ENCODE peak calls at places on chromosomes 6 and 20, in six cellular contexts. S is upper lobe of right lung, H is sigmoid colon, R is body of pancreas, Y is cardiac muscle cell, L is adrenal gland. I is an unnamed sample.

GRCh38 chr20:57593134-57593886 is 26.9 kb downstream of the ZBP1 start:
- DNase-seq in H (no peak), Y (no peak), S (no peak), L (no peak), R (no peak), I (no peak)

GRCh38 chr6:41571066-41571780 is 25.0 kb downstream of the FOXP4 start:
- DNase-seq in R (no peak), L (no peak), Y (no peak), H (no peak), S (no peak), I (peak)

GRCh38 chr6:21500314-21500713 is 93.2 kb upstream of the SOX4 start:
- DNase-seq in H (no peak), R (no peak), L (no peak), S (no peak), Y (no peak), I (no peak)

GRCh38 chr6:117110737-117111136 is 154.6 kb upstream of the VGLL2 start:
- DNase-seq in R (no peak), H (no peak), Y (no peak), S (no peak), L (no peak), I (no peak)

GRCh38 chr6:53898026-53898795 is 103.4 kb downstream of the LRRC1 start:
- DNase-seq in R (no peak), S (no peak), Y (no peak), H (no peak), L (no peak), I (peak)

GRCh38 chr6:122657601-122658000 is 47.4 kb downstream of the PKIB start:
- DNase-seq in H (no peak), S (no peak), Y (peak), R (no peak), L (no peak), I (peak)

GRCh38 chr6:25637946-25638345 is 14.1 kb upstream of the SCGN start:
- DNase-seq in R (peak), Y (no peak), S (no peak), H (no peak), L (no peak), I (no peak)

GRCh38 chr6:138986578-138986977 is 1.5 kb downstream of the REPS1 start:
- DNase-seq in L (no peak), Y (peak), H (no peak), R (no peak), S (no peak), I (peak)

GRCh38 chr6:73302339-73302738 is 39.3 kb upstream of the KHDC1 start:
- DNase-seq in Y (no peak), R (no peak), S (no peak), H (no peak), L (no peak), I (no peak)

GRCh38 chr6:34235605-34236422 is 859 bp upstream of the HMGA1 start:
- DNase-seq in R (no peak), Y (peak), S (peak), L (peak), H (peak), I (peak)

GRCh38 chr6:13377054-13377758 is 48.9 kb upstream of the TBC1D7 start:
- DNase-seq in Y (no peak), L (no peak), H (no peak), S (no peak), R (no peak), I (no peak)

DNA sequence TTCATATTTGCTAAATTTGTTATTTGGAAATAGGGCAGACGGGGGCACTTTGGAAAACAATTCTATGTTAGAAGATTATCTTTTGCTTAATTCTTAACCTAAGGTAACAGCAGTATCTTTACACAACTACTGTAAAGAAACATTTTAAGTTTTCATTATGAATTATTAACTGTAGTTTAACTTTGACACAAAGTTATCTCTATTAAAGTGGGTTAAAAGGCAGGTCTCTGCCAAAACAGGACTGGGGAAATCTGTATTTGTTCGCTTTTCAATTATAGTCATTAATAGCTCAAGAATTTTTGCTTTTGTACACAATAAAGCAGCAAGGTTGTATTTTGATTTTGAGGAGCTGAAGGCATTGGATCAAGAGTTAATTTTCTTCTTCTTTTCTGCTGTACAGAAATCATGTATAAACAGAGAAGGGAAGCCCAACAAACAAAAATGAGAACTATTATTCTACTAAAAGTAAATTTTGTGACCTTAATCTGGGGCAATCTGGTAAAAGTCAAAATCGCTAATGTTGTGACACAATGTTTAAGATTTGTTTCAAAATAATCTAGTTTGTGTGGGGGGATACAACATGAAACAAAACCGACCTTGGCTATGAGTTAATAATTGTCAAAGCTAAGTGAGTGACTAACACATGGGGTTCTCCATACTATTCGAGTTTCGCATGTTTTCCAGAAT is 2.9 kb downstream of the STAU1 start:
- DNase-seq in S (no peak), R (no peak), Y (no peak), L (no peak), H (no peak), I (peak)
- H3K4me3 ChIP-seq in S (no peak), R (no peak), Y (no peak), L (no peak), H (no peak), I (no peak)

DNA sequence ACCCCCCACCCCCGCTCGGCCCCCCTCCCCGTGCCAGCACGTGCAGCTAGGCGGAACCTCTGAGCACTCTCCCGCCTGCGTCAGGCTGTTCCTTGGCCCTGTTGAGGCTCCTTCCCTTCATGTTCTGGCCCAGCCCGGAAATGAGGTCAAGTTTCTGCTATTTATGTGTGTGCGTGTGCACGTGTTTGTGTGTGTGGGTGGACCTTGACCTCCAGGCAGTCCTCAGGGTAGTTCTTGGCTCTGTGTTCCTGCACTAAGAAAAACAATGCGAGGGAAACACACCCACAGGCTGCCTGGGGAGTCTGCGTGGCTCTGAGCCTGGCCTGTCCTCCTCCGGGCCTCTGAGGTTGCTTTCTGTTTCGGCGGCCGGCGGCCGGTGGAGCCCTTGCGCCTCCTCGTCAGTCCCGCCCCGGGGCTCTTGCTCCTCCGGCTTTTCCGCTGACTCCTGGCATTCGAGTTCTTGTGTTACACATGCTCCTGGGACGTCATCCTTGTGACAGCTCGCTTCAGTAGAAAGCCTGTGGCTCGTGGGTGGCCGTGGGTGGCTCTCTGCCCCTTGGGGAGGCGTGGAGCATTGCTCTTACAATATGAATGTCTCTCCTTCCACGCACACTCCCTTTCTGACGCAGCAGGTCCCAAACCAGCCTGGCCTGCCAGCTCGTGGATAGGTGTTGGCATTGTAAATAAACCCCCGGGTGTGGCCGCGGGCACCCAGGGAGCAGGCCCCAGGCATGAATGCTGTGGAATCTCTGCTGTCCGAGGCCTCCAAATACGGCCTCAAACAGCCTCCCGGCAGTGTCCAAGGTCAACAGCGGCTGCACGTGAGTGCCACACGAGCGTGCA is 10.0 kb downstream of the SLCO4A1 start:
- DNase-seq in L (peak), S (peak), H (peak), R (peak), Y (peak), I (peak)
- TF ChIP-seq CTCF in L (peak), S (no peak), H (peak), R (peak), Y (no peak), I (peak)

GRCh38 chr20:37518606-37519507 is 2.2 kb upstream of the NNAT start:
- DNase-seq in L (no peak), Y (no peak), R (no peak), H (peak), S (peak), I (no peak)
- H3K4me3 ChIP-seq in L (no peak), Y (no peak), R (no peak), H (peak), S (no peak), I (no peak)

GRCh38 chr6:7723041-7723447 is 2.9 kb upstream of the BMP6 start:
- DNase-seq in L (peak), H (peak), R (peak), Y (peak), S (peak), I (peak)
- TF ChIP-seq CTCF in L (peak), H (peak), R (peak), Y (peak), S (peak), I (peak)

DNA sequence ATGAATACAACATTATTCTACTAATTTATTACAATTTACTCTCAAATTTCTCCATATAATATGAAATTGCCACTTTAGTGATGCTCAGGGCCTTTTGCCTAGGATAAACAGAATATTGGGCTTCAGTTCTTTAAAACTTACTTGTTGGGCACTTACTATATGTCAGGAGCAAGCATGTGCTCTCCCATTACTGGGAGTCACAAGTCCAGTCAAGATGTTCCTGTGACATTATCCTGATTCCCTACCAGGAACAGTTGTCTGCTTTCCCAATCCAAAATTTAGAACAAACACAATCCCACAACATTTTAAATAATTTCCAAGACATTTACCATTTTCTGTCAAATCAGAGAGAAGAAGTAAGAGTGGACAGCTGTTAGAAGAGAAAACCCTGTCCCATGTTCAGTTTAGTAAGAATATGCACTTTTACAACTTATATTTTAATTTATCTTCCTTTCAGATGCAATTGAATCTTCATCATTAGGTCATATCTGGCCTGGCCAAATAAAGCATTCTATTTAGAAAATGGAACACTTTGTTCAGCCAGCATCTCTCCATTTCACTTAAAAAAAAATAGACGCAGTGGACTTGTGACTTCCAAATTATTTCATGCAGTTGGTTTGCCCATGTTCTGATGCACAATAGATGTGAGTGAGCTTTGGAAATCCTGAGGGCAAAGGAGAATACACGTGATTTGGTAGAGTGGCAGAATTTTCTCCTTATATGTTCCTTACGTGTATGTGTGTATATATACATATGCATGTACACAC is 159.8 kb downstream of the CLIC5 start:
- DNase-seq in L (no peak), R (no peak), Y (no peak), S (no peak), H (no peak), I (no peak)
- H3K4me3 ChIP-seq in L (no peak), R (no peak), Y (no peak), S (no peak), H (no peak), I (no peak)

DNA sequence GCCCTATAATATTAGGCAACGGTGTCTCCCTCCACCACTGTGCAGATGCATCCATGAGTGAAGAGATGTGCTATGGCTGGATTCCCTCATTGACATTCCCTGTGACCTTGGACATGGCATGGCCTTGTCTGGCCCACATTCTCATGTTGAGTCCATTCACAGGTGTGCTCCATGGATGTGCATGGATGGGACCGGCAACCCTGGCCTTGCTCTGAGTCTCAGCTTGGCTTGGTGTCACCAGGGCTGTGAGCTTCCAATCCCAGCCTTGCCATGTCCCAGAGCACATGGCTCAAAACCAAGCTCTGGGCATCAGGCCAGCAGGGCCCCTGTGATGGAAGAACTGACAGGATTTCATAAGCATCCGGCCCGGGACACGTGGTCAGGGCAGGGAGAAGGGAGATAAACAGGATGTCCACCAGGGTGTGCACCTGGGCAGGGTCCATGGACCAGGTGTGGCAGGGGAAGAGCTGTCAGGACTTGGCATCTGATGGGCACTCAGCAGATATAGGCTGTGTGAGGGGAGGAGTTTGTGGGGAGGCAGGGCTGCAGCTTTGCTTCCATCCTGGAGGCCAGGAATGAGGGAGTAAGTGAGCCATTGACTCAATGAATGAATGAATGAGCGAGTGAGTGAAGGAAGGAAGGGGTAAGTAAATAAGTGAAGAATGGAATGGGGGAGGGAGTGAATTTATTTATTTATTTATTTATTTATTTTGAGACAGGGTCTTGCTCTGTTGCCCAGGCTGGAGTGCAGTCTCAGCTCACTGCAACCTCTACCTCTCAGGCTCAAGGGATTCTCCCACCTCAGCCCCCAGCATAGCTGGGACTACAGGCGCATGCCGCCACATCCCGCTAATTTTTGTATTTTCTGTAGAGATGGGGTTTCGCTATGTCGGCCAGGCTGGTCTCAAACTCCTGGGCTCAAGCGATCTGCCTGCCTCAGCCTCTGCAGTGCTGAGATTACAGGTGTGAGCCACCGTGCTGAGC is 15.7 kb downstream of the NRSN2 start:
- DNase-seq in L (peak), R (peak), H (peak), S (peak), Y (peak), I (peak)
- TF ChIP-seq CTCF in L (peak), R (peak), H (no peak), S (peak), Y (peak), I (peak)

GRCh38 chr6:129679250-129679649 is 30.7 kb downstream of the ARHGAP18 start:
- DNase-seq in Y (peak), S (no peak), R (no peak), H (no peak), L (no peak), I (peak)
- H3K4me3 ChIP-seq in Y (no peak), S (no peak), R (no peak), H (no peak), L (no peak), I (peak)

DNA sequence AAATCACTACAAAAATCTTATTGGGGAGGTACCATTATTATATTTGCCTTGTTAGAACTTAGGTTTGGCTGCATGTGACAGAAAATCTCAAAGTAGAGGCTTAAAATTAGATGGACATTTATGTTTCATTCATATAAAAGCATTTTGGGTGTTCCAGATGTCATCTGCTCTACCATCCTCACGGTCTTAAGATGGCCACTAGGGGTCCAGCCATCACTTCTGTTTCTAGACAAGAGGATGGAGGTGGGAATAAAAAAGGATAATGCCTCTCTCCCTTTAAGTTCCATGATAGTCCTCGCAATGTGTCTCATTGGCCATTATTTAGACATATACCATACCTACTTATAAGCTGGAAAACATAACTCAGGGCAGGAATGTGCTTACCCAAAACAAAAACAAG is 929.5 kb downstream of the KIF16B start:
- DNase-seq in R (no peak), Y (no peak), H (no peak), L (no peak), S (no peak), I (peak)
- TF ChIP-seq CTCF in R (no peak), Y (no peak), H (no peak), L (no peak), S (no peak), I (peak)